ENCODE peak calls at places on chromosomes 2 and 18, in seven cellular contexts. One of them, this sample, is unnamed. For H3K9me3, the result is how much of the 10 kb centered on the place peaks cover.

GRCh38 chr2:54569745-54570296 is 113.7 kb downstream of the SPTBN1 start:
- DNase-seq in heart left ventricle: no peak
- DNase-seq in HCT116: no peak
- DNase-seq in tibial nerve: no peak
- DNase-seq in AG04450: no peak
- DNase-seq in fibroblast of lung: no peak
- DNase-seq in esophagus squamous epithelium: no peak
- DNase-seq in this sample: no peak

GRCh38 chr2:225337183-225337582 is 62.3 kb upstream of the NYAP2 start:
- DNase-seq in AG04450: peak
- DNase-seq in fibroblast of lung: peak
- DNase-seq in tibial nerve: no peak
- DNase-seq in esophagus squamous epithelium: no peak
- DNase-seq in HCT116: no peak
- DNase-seq in heart left ventricle: no peak
- DNase-seq in this sample: peak

GRCh38 chr2:186575302-186575701 is 14.6 kb upstream of the ITGAV start:
- DNase-seq in esophagus squamous epithelium: no peak
- DNase-seq in fibroblast of lung: peak
- DNase-seq in heart left ventricle: peak
- DNase-seq in AG04450: peak
- DNase-seq in HCT116: peak
- DNase-seq in tibial nerve: peak
- DNase-seq in this sample: peak

GRCh38 chr2:37167636-37168182 is 10.9 kb upstream of the EIF2AK2 start:
- DNase-seq in esophagus squamous epithelium: no peak
- DNase-seq in heart left ventricle: no peak
- DNase-seq in HCT116: no peak
- DNase-seq in fibroblast of lung: no peak
- DNase-seq in tibial nerve: no peak
- DNase-seq in AG04450: no peak
- DNase-seq in this sample: no peak

GRCh38 chr18:46290440-46291020 is 186.3 kb downstream of the HAUS1 start:
- DNase-seq in AG04450: no peak
- DNase-seq in HCT116: no peak
- DNase-seq in heart left ventricle: no peak
- DNase-seq in tibial nerve: no peak
- DNase-seq in esophagus squamous epithelium: no peak
- DNase-seq in fibroblast of lung: no peak
- DNase-seq in this sample: no peak

GRCh38 chr2:222952204-222952603 is 91.4 kb downstream of the ACSL3 start:
- DNase-seq in tibial nerve: no peak
- DNase-seq in HCT116: no peak
- DNase-seq in esophagus squamous epithelium: no peak
- DNase-seq in fibroblast of lung: no peak
- DNase-seq in AG04450: no peak
- DNase-seq in heart left ventricle: no peak
- DNase-seq in this sample: peak

GRCh38 chr2:17583166-17583565 is 42.7 kb downstream of the VSNL1 start:
- DNase-seq in tibial nerve: no peak
- DNase-seq in HCT116: no peak
- DNase-seq in heart left ventricle: peak
- DNase-seq in AG04450: no peak
- DNase-seq in fibroblast of lung: peak
- DNase-seq in esophagus squamous epithelium: no peak
- DNase-seq in this sample: peak

GRCh38 chr18:38301621-38302020 is 736.0 kb upstream of the CELF4 start:
- DNase-seq in fibroblast of lung: no peak
- DNase-seq in tibial nerve: no peak
- DNase-seq in AG04450: no peak
- DNase-seq in heart left ventricle: no peak
- DNase-seq in HCT116: no peak
- DNase-seq in esophagus squamous epithelium: no peak
- DNase-seq in this sample: no peak

GRCh38 chr2:60309326-60309725 is 244.1 kb downstream of the BCL11A start:
- DNase-seq in fibroblast of lung: no peak
- DNase-seq in esophagus squamous epithelium: no peak
- DNase-seq in AG04450: no peak
- DNase-seq in heart left ventricle: no peak
- DNase-seq in tibial nerve: no peak
- DNase-seq in HCT116: no peak
- DNase-seq in this sample: no peak

GRCh38 chr18:22283397-22283796 is 114.0 kb downstream of the GATA6 start:
- DNase-seq in HCT116: no peak
- DNase-seq in fibroblast of lung: no peak
- DNase-seq in AG04450: no peak
- DNase-seq in esophagus squamous epithelium: no peak
- DNase-seq in tibial nerve: no peak
- DNase-seq in heart left ventricle: no peak
- DNase-seq in this sample: no peak

GRCh38 chr18:10499230-10499629 is 26.6 kb upstream of the NAPG start:
- DNase-seq in esophagus squamous epithelium: no peak
- DNase-seq in HCT116: no peak
- DNase-seq in tibial nerve: no peak
- DNase-seq in AG04450: no peak
- DNase-seq in heart left ventricle: no peak
- DNase-seq in fibroblast of lung: no peak
- DNase-seq in this sample: no peak

GRCh38 chr2:165256618-165257017 is 17.4 kb downstream of the SCN2A start:
- DNase-seq in AG04450: no peak
- DNase-seq in esophagus squamous epithelium: no peak
- DNase-seq in heart left ventricle: no peak
- DNase-seq in tibial nerve: no peak
- DNase-seq in HCT116: no peak
- DNase-seq in fibroblast of lung: no peak
- DNase-seq in this sample: no peak

GRCh38 chr2:171800639-171801038 is 93.4 kb downstream of the SLC25A12 start:
- DNase-seq in HCT116: no peak
- DNase-seq in fibroblast of lung: no peak
- DNase-seq in tibial nerve: no peak
- DNase-seq in AG04450: no peak
- DNase-seq in heart left ventricle: no peak
- DNase-seq in esophagus squamous epithelium: no peak
- DNase-seq in this sample: no peak

GRCh38 chr2:120225549-120226065 is 2.4 kb upstream of the TMEM185B start:
- DNase-seq in HCT116: no peak
- DNase-seq in heart left ventricle: no peak
- DNase-seq in fibroblast of lung: no peak
- DNase-seq in esophagus squamous epithelium: no peak
- DNase-seq in AG04450: no peak
- DNase-seq in tibial nerve: no peak
- DNase-seq in this sample: no peak

GRCh38 chr18:41745166-41746049 is 209.6 kb upstream of the PIK3C3 start:
- DNase-seq in tibial nerve: no peak
- DNase-seq in AG04450: no peak
- DNase-seq in heart left ventricle: peak
- DNase-seq in HCT116: no peak
- DNase-seq in esophagus squamous epithelium: no peak
- DNase-seq in fibroblast of lung: peak
- DNase-seq in this sample: peak

GRCh38 chr2:174607584-174607983 is 10.0 kb upstream of the WIPF1 start:
- DNase-seq in esophagus squamous epithelium: no peak
- DNase-seq in fibroblast of lung: no peak
- DNase-seq in HCT116: no peak
- DNase-seq in tibial nerve: no peak
- DNase-seq in heart left ventricle: no peak
- DNase-seq in AG04450: no peak
- DNase-seq in this sample: no peak
- H3K27ac ChIP-seq in esophagus squamous epithelium: peak
- H3K27ac ChIP-seq in fibroblast of lung: no peak
- H3K27ac ChIP-seq in HCT116: no peak
- H3K27ac ChIP-seq in tibial nerve: peak
- H3K27ac ChIP-seq in heart left ventricle: no peak
- H3K27ac ChIP-seq in AG04450: no peak
- H3K27ac ChIP-seq in this sample: no peak

GRCh38 chr18:23640023-23640422 is 22.7 kb downstream of the ANKRD29 start:
- DNase-seq in fibroblast of lung: no peak
- DNase-seq in esophagus squamous epithelium: no peak
- DNase-seq in HCT116: no peak
- DNase-seq in heart left ventricle: no peak
- DNase-seq in tibial nerve: no peak
- DNase-seq in AG04450: no peak
- DNase-seq in this sample: peak
- TF ChIP-seq CTCF in fibroblast of lung: peak
- TF ChIP-seq CTCF in esophagus squamous epithelium: peak
- TF ChIP-seq CTCF in HCT116: peak
- TF ChIP-seq CTCF in heart left ventricle: no peak
- TF ChIP-seq CTCF in tibial nerve: no peak
- TF ChIP-seq CTCF in AG04450: no peak
- TF ChIP-seq CTCF in this sample: no peak

DNA sequence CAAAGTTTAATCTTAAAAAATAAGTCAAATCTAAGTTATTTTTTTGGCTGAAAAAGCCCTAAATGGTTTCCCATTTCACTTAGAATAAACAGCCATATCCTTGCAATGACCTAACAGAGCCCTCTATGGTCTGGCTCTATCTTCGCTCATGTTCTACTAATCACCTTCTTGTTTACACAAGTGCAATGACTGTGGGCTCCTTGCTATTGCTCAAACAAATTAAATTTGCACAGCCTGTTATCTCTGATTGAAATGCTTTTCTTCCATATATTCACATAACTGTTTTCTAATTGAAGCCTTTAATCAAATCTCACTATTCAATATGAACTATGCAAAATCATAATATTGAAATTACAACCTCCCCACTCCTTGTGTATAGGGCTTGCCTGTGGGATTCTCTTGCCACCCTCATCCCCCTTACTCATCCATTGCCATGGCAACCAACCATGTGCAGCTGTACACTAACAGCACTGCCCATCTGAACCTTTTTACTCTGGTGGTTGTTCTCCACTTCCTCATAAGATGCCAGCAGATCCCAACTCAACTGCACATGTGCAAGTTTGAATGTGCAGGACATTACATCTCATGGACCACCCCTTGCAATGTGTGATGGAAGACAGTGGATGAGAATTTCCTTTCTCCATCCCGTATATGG is 1083.2 kb downstream of the SOCS6 start:
- DNase-seq in fibroblast of lung: peak
- DNase-seq in esophagus squamous epithelium: no peak
- DNase-seq in heart left ventricle: no peak
- DNase-seq in HCT116: no peak
- DNase-seq in AG04450: no peak
- DNase-seq in tibial nerve: no peak
- DNase-seq in this sample: no peak
- H3K9me3 ChIP-seq in fibroblast of lung: under half
- H3K9me3 ChIP-seq in esophagus squamous epithelium: under half
- H3K9me3 ChIP-seq in heart left ventricle: under half
- H3K9me3 ChIP-seq in HCT116: under half
- H3K9me3 ChIP-seq in AG04450: under half
- H3K9me3 ChIP-seq in tibial nerve: under half
- H3K9me3 ChIP-seq in this sample: under half

GRCh38 chr2:43375746-43376522 is 149.5 kb upstream of the ZFP36L2 start:
- DNase-seq in fibroblast of lung: no peak
- DNase-seq in heart left ventricle: no peak
- DNase-seq in AG04450: no peak
- DNase-seq in esophagus squamous epithelium: no peak
- DNase-seq in HCT116: no peak
- DNase-seq in tibial nerve: no peak
- DNase-seq in this sample: no peak
- H3K27ac ChIP-seq in fibroblast of lung: no peak
- H3K27ac ChIP-seq in heart left ventricle: peak
- H3K27ac ChIP-seq in AG04450: no peak
- H3K27ac ChIP-seq in esophagus squamous epithelium: no peak
- H3K27ac ChIP-seq in HCT116: no peak
- H3K27ac ChIP-seq in tibial nerve: no peak
- H3K27ac ChIP-seq in this sample: peak

GRCh38 chr2:85131116-85131515 is 2.1 kb upstream of the TCF7L1 start:
- DNase-seq in heart left ventricle: no peak
- DNase-seq in esophagus squamous epithelium: no peak
- DNase-seq in HCT116: no peak
- DNase-seq in fibroblast of lung: peak
- DNase-seq in AG04450: no peak
- DNase-seq in tibial nerve: no peak
- DNase-seq in this sample: peak
- TF ChIP-seq CTCF in heart left ventricle: peak
- TF ChIP-seq CTCF in esophagus squamous epithelium: peak
- TF ChIP-seq CTCF in HCT116: peak
- TF ChIP-seq CTCF in fibroblast of lung: peak
- TF ChIP-seq CTCF in AG04450: peak
- TF ChIP-seq CTCF in tibial nerve: peak
- TF ChIP-seq CTCF in this sample: peak

DNA sequence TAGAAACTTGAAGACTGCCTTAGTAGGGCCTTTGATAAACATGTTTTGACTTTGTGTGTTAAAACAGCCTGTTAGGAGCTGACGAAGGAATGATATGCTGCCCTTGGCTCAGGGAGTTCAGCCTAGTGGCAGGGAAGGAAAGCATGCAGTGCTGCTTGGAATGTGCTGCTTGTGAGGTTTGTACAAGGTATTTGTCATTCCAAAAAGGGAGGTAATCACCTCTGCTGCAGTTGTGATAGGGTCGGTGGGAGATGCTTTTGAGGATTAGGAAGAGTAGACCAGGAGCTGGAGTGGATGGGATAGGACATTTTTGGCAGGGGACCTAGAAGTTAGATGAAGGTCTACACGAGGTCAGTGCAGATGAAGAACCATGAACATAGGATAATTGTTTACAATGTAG is 22.1 kb downstream of the PHLPP1 start:
- DNase-seq in fibroblast of lung: no peak
- DNase-seq in AG04450: no peak
- DNase-seq in HCT116: no peak
- DNase-seq in heart left ventricle: no peak
- DNase-seq in esophagus squamous epithelium: no peak
- DNase-seq in tibial nerve: no peak
- DNase-seq in this sample: no peak
- H3K9me3 ChIP-seq in fibroblast of lung: under half
- H3K9me3 ChIP-seq in AG04450: under half
- H3K9me3 ChIP-seq in HCT116: under half
- H3K9me3 ChIP-seq in heart left ventricle: under half
- H3K9me3 ChIP-seq in esophagus squamous epithelium: under half
- H3K9me3 ChIP-seq in tibial nerve: under half
- H3K9me3 ChIP-seq in this sample: under half

GRCh38 chr2:15172825-15173224 is 388.3 kb downstream of the NBAS start:
- DNase-seq in tibial nerve: no peak
- DNase-seq in esophagus squamous epithelium: no peak
- DNase-seq in fibroblast of lung: no peak
- DNase-seq in AG04450: no peak
- DNase-seq in HCT116: no peak
- DNase-seq in heart left ventricle: no peak
- DNase-seq in this sample: no peak
- H3K27ac ChIP-seq in tibial nerve: no peak
- H3K27ac ChIP-seq in esophagus squamous epithelium: no peak
- H3K27ac ChIP-seq in fibroblast of lung: no peak
- H3K27ac ChIP-seq in AG04450: no peak
- H3K27ac ChIP-seq in HCT116: no peak
- H3K27ac ChIP-seq in heart left ventricle: no peak
- H3K27ac ChIP-seq in this sample: no peak

GRCh38 chr2:218421027-218421426 is 2.1 kb downstream of the VIL1 start:
- DNase-seq in tibial nerve: no peak
- DNase-seq in heart left ventricle: no peak
- DNase-seq in HCT116: no peak
- DNase-seq in fibroblast of lung: no peak
- DNase-seq in esophagus squamous epithelium: no peak
- DNase-seq in AG04450: no peak
- DNase-seq in this sample: no peak
- TF ChIP-seq CTCF in tibial nerve: no peak
- TF ChIP-seq CTCF in heart left ventricle: no peak
- TF ChIP-seq CTCF in HCT116: no peak
- TF ChIP-seq CTCF in fibroblast of lung: no peak
- TF ChIP-seq CTCF in esophagus squamous epithelium: no peak
- TF ChIP-seq CTCF in AG04450: no peak
- TF ChIP-seq CTCF in this sample: no peak